ENCODE peak calls at places on chromosomes 7 and 10, in nine cellular contexts. One of them, this sample, is unnamed.

GRCh38 chr10:62817120-62817762 is 1.1 kb upstream of the EGR2 start:
- DNase-seq in esophagus squamous epithelium: peak
- DNase-seq in right lobe of liver: peak
- DNase-seq in cardiac muscle cell: peak
- DNase-seq in AG04450: no peak
- DNase-seq in stomach: no peak
- DNase-seq in fibroblast of lung: peak
- DNase-seq in AG09309: no peak
- DNase-seq in HCT116: no peak
- DNase-seq in this sample: peak

GRCh38 chr10:33441561-33441960 is 107.1 kb upstream of the NRP1 start:
- DNase-seq in esophagus squamous epithelium: no peak
- DNase-seq in right lobe of liver: no peak
- DNase-seq in cardiac muscle cell: peak
- DNase-seq in AG04450: no peak
- DNase-seq in stomach: no peak
- DNase-seq in fibroblast of lung: peak
- DNase-seq in AG09309: no peak
- DNase-seq in HCT116: no peak
- DNase-seq in this sample: no peak

GRCh38 chr10:725786-726185 is 36.3 kb upstream of the DIP2C start:
- DNase-seq in esophagus squamous epithelium: no peak
- DNase-seq in right lobe of liver: no peak
- DNase-seq in cardiac muscle cell: no peak
- DNase-seq in AG04450: no peak
- DNase-seq in stomach: no peak
- DNase-seq in fibroblast of lung: no peak
- DNase-seq in AG09309: no peak
- DNase-seq in HCT116: no peak
- DNase-seq in this sample: peak

GRCh38 chr7:118846977-118847376 is 622.5 kb downstream of the ANKRD7 start:
- DNase-seq in esophagus squamous epithelium: no peak
- DNase-seq in right lobe of liver: no peak
- DNase-seq in cardiac muscle cell: no peak
- DNase-seq in AG04450: no peak
- DNase-seq in stomach: no peak
- DNase-seq in fibroblast of lung: no peak
- DNase-seq in AG09309: no peak
- DNase-seq in HCT116: no peak
- DNase-seq in this sample: no peak

GRCh38 chr10:111968624-111969023 is 214.9 kb downstream of the GPAM start:
- DNase-seq in esophagus squamous epithelium: no peak
- DNase-seq in right lobe of liver: no peak
- DNase-seq in cardiac muscle cell: no peak
- DNase-seq in AG04450: no peak
- DNase-seq in stomach: no peak
- DNase-seq in fibroblast of lung: no peak
- DNase-seq in AG09309: no peak
- DNase-seq in HCT116: no peak
- DNase-seq in this sample: peak

GRCh38 chr10:95850791-95851190 is 57.0 kb upstream of the CC2D2B start:
- DNase-seq in esophagus squamous epithelium: no peak
- DNase-seq in right lobe of liver: no peak
- DNase-seq in cardiac muscle cell: no peak
- DNase-seq in AG04450: no peak
- DNase-seq in stomach: no peak
- DNase-seq in fibroblast of lung: no peak
- DNase-seq in AG09309: no peak
- DNase-seq in HCT116: no peak
- DNase-seq in this sample: peak

GRCh38 chr10:99403674-99404073 is 26.8 kb downstream of the GOT1 start:
- DNase-seq in esophagus squamous epithelium: no peak
- DNase-seq in right lobe of liver: no peak
- DNase-seq in cardiac muscle cell: peak
- DNase-seq in AG04450: no peak
- DNase-seq in stomach: no peak
- DNase-seq in fibroblast of lung: no peak
- DNase-seq in AG09309: no peak
- DNase-seq in HCT116: no peak
- DNase-seq in this sample: no peak

GRCh38 chr7:3574386-3574785 is 273.3 kb downstream of the SDK1 start:
- DNase-seq in esophagus squamous epithelium: no peak
- DNase-seq in right lobe of liver: no peak
- DNase-seq in cardiac muscle cell: no peak
- DNase-seq in AG04450: no peak
- DNase-seq in stomach: no peak
- DNase-seq in fibroblast of lung: no peak
- DNase-seq in AG09309: no peak
- DNase-seq in HCT116: no peak
- DNase-seq in this sample: no peak

GRCh38 chr10:1290071-1290471 is 233.9 kb downstream of the WDR37 start:
- DNase-seq in esophagus squamous epithelium: no peak
- DNase-seq in right lobe of liver: no peak
- DNase-seq in cardiac muscle cell: no peak
- DNase-seq in AG04450: no peak
- DNase-seq in stomach: no peak
- DNase-seq in fibroblast of lung: no peak
- DNase-seq in AG09309: no peak
- DNase-seq in HCT116: no peak
- DNase-seq in this sample: no peak

GRCh38 chr10:117074621-117075020 is 63.4 kb downstream of the VAX1 start:
- DNase-seq in esophagus squamous epithelium: no peak
- DNase-seq in right lobe of liver: no peak
- DNase-seq in cardiac muscle cell: no peak
- DNase-seq in AG04450: no peak
- DNase-seq in stomach: no peak
- DNase-seq in fibroblast of lung: no peak
- DNase-seq in AG09309: no peak
- DNase-seq in HCT116: peak
- DNase-seq in this sample: no peak
- TF ChIP-seq CTCF in esophagus squamous epithelium: no peak
- TF ChIP-seq CTCF in right lobe of liver: peak
- TF ChIP-seq CTCF in cardiac muscle cell: no peak
- TF ChIP-seq CTCF in AG04450: no peak
- TF ChIP-seq CTCF in stomach: no peak
- TF ChIP-seq CTCF in fibroblast of lung: no peak
- TF ChIP-seq CTCF in AG09309: no peak
- TF ChIP-seq CTCF in HCT116: peak
- TF ChIP-seq CTCF in this sample: no peak

DNA sequence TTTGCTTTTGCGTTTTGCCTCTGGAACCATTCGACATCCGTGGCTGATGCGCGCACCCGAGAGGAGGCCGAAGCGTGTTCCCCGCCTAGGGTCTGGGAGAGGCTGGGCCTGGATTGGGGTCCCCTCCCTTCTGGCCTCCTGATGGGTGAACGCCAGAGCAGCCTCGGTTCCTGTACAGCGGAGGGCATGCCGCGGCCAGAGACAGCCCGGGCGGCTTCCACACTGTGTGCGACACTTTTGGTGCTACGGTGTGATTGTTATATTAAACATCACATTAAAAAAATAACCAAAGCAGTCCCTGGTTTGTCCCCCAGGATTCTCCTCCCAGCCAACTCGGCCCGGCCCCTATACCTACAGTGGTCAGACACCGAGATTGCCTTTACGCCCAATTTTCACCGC is 3.7 kb upstream of the HOXA7 start:
- DNase-seq in esophagus squamous epithelium: no peak
- DNase-seq in right lobe of liver: no peak
- DNase-seq in cardiac muscle cell: no peak
- DNase-seq in AG04450: no peak
- DNase-seq in stomach: no peak
- DNase-seq in fibroblast of lung: no peak
- DNase-seq in AG09309: no peak
- DNase-seq in HCT116: no peak
- DNase-seq in this sample: no peak
- H3K4me3 ChIP-seq in esophagus squamous epithelium: peak
- H3K4me3 ChIP-seq in right lobe of liver: peak
- H3K4me3 ChIP-seq in cardiac muscle cell: peak
- H3K4me3 ChIP-seq in AG04450: no peak
- H3K4me3 ChIP-seq in stomach: peak
- H3K4me3 ChIP-seq in fibroblast of lung: no peak
- H3K4me3 ChIP-seq in AG09309: peak
- H3K4me3 ChIP-seq in HCT116: peak
- H3K4me3 ChIP-seq in this sample: peak

GRCh38 chr7:30770936-30771858 is at the start of gene MINDY4:
- DNase-seq in esophagus squamous epithelium: no peak
- DNase-seq in right lobe of liver: peak
- DNase-seq in cardiac muscle cell: peak
- DNase-seq in AG04450: peak
- DNase-seq in stomach: peak
- DNase-seq in fibroblast of lung: peak
- DNase-seq in AG09309: no peak
- DNase-seq in HCT116: peak
- DNase-seq in this sample: peak
- TF ChIP-seq CTCF in esophagus squamous epithelium: no peak
- TF ChIP-seq CTCF in right lobe of liver: peak
- TF ChIP-seq CTCF in cardiac muscle cell: no peak
- TF ChIP-seq CTCF in AG04450: peak
- TF ChIP-seq CTCF in stomach: no peak
- TF ChIP-seq CTCF in fibroblast of lung: peak
- TF ChIP-seq CTCF in AG09309: peak
- TF ChIP-seq CTCF in HCT116: no peak
- TF ChIP-seq CTCF in this sample: no peak

GRCh38 chr10:132994811-132995210 is 52.4 kb upstream of the CFAP46 start:
- DNase-seq in esophagus squamous epithelium: no peak
- DNase-seq in right lobe of liver: no peak
- DNase-seq in cardiac muscle cell: no peak
- DNase-seq in AG04450: no peak
- DNase-seq in stomach: no peak
- DNase-seq in fibroblast of lung: no peak
- DNase-seq in AG09309: no peak
- DNase-seq in HCT116: no peak
- DNase-seq in this sample: no peak
- H3K4me3 ChIP-seq in esophagus squamous epithelium: peak
- H3K4me3 ChIP-seq in right lobe of liver: no peak
- H3K4me3 ChIP-seq in cardiac muscle cell: no peak
- H3K4me3 ChIP-seq in AG04450: no peak
- H3K4me3 ChIP-seq in stomach: peak
- H3K4me3 ChIP-seq in fibroblast of lung: no peak
- H3K4me3 ChIP-seq in AG09309: no peak
- H3K4me3 ChIP-seq in HCT116: no peak
- H3K4me3 ChIP-seq in this sample: peak

GRCh38 chr7:127348247-127348631 is 44.3 kb downstream of the ZNF800 start:
- DNase-seq in esophagus squamous epithelium: no peak
- DNase-seq in right lobe of liver: no peak
- DNase-seq in cardiac muscle cell: no peak
- DNase-seq in AG04450: no peak
- DNase-seq in stomach: no peak
- DNase-seq in fibroblast of lung: no peak
- DNase-seq in AG09309: no peak
- DNase-seq in HCT116: no peak
- DNase-seq in this sample: no peak
- TF ChIP-seq CTCF in esophagus squamous epithelium: no peak
- TF ChIP-seq CTCF in right lobe of liver: no peak
- TF ChIP-seq CTCF in cardiac muscle cell: no peak
- TF ChIP-seq CTCF in AG04450: no peak
- TF ChIP-seq CTCF in stomach: no peak
- TF ChIP-seq CTCF in fibroblast of lung: no peak
- TF ChIP-seq CTCF in AG09309: no peak
- TF ChIP-seq CTCF in HCT116: no peak
- TF ChIP-seq CTCF in this sample: no peak

DNA sequence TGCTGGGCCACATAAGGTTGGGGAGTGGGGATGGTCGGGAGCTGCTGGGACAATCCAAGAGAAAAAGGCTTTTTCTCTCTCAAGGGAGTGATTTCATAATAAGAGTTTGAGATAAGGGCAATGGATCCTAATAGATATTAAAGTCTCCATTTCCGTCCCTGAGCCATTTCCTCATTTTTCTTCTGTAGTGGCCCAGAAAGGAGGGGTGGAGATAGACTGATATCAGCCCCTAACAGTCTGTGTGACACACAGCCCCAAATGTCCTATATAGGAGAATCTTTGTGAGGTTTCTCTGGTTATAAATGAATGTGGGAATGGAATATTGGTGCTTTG is 35.2 kb downstream of the PRSS2 start:
- DNase-seq in esophagus squamous epithelium: no peak
- DNase-seq in right lobe of liver: no peak
- DNase-seq in cardiac muscle cell: no peak
- DNase-seq in AG04450: no peak
- DNase-seq in stomach: no peak
- DNase-seq in fibroblast of lung: no peak
- DNase-seq in AG09309: no peak
- DNase-seq in HCT116: no peak
- DNase-seq in this sample: no peak
- H3K4me3 ChIP-seq in esophagus squamous epithelium: no peak
- H3K4me3 ChIP-seq in right lobe of liver: no peak
- H3K4me3 ChIP-seq in cardiac muscle cell: no peak
- H3K4me3 ChIP-seq in AG04450: no peak
- H3K4me3 ChIP-seq in stomach: no peak
- H3K4me3 ChIP-seq in fibroblast of lung: no peak
- H3K4me3 ChIP-seq in AG09309: no peak
- H3K4me3 ChIP-seq in HCT116: no peak
- H3K4me3 ChIP-seq in this sample: no peak

GRCh38 chr7:112359086-112359485 is 91.2 kb upstream of the IFRD1 start:
- DNase-seq in esophagus squamous epithelium: no peak
- DNase-seq in right lobe of liver: no peak
- DNase-seq in cardiac muscle cell: no peak
- DNase-seq in AG04450: no peak
- DNase-seq in stomach: no peak
- DNase-seq in fibroblast of lung: no peak
- DNase-seq in AG09309: no peak
- DNase-seq in HCT116: no peak
- DNase-seq in this sample: no peak

GRCh38 chr7:112358456-112358855 is 91.8 kb upstream of the IFRD1 start:
- DNase-seq in esophagus squamous epithelium: no peak
- DNase-seq in right lobe of liver: no peak
- DNase-seq in cardiac muscle cell: no peak
- DNase-seq in AG04450: no peak
- DNase-seq in stomach: no peak
- DNase-seq in fibroblast of lung: no peak
- DNase-seq in AG09309: no peak
- DNase-seq in HCT116: no peak
- DNase-seq in this sample: no peak

GRCh38 chr7:112360681-112361080 is 89.6 kb upstream of the IFRD1 start:
- DNase-seq in esophagus squamous epithelium: no peak
- DNase-seq in right lobe of liver: no peak
- DNase-seq in cardiac muscle cell: no peak
- DNase-seq in AG04450: no peak
- DNase-seq in stomach: no peak
- DNase-seq in fibroblast of lung: no peak
- DNase-seq in AG09309: no peak
- DNase-seq in HCT116: no peak
- DNase-seq in this sample: peak

GRCh38 chr7:112361154-112361553 is 89.1 kb upstream of the IFRD1 start:
- DNase-seq in esophagus squamous epithelium: no peak
- DNase-seq in right lobe of liver: no peak
- DNase-seq in cardiac muscle cell: no peak
- DNase-seq in AG04450: no peak
- DNase-seq in stomach: no peak
- DNase-seq in fibroblast of lung: no peak
- DNase-seq in AG09309: no peak
- DNase-seq in HCT116: no peak
- DNase-seq in this sample: peak

GRCh38 chr7:112357136-112357535 is 93.1 kb upstream of the IFRD1 start:
- DNase-seq in esophagus squamous epithelium: no peak
- DNase-seq in right lobe of liver: no peak
- DNase-seq in cardiac muscle cell: no peak
- DNase-seq in AG04450: no peak
- DNase-seq in stomach: no peak
- DNase-seq in fibroblast of lung: no peak
- DNase-seq in AG09309: no peak
- DNase-seq in HCT116: no peak
- DNase-seq in this sample: no peak
- TF ChIP-seq CTCF in esophagus squamous epithelium: no peak
- TF ChIP-seq CTCF in right lobe of liver: no peak
- TF ChIP-seq CTCF in cardiac muscle cell: no peak
- TF ChIP-seq CTCF in AG04450: no peak
- TF ChIP-seq CTCF in stomach: no peak
- TF ChIP-seq CTCF in fibroblast of lung: no peak
- TF ChIP-seq CTCF in AG09309: no peak
- TF ChIP-seq CTCF in HCT116: no peak
- TF ChIP-seq CTCF in this sample: no peak

This sample was measured in AG10803.